ENCODE peak calls at places on chromosomes 5 and 9, in nine cellular contexts. X, R, H, C, K, S, N, T and G are unnamed samples.

GRCh38 chr9:70403618-70404025 is 10.8 kb downstream of the KLF9 start:
- DNase-seq in X (no peak), R (no peak), H (no peak), C (no peak), K (no peak), S (no peak), N (no peak), T (no peak), G (no peak)

GRCh38 chr9:73204910-73205309 is 53.2 kb downstream of the ANXA1 start:
- DNase-seq in X (no peak), R (no peak), H (no peak), C (no peak), K (no peak), S (no peak), N (no peak), T (no peak), G (no peak)

GRCh38 chr5:126354012-126354856 is 69.0 kb upstream of the GRAMD2B start:
- DNase-seq in X (no peak), R (peak), H (no peak), C (no peak), K (no peak), S (peak), N (peak), T (peak), G (no peak)

GRCh38 chr9:134913041-134913712 is 4.5 kb downstream of the FCN1 start:
- DNase-seq in X (no peak), R (no peak), H (no peak), C (no peak), K (no peak), S (no peak), N (no peak), T (no peak), G (no peak)

GRCh38 chr9:13279284-13280162 is at the start of gene MPDZ:
- DNase-seq in X (peak), R (peak), H (no peak), C (peak), K (no peak), S (peak), N (peak), T (peak), G (peak)

GRCh38 chr5:153974131-153974812 is 64.4 kb downstream of the FAM114A2 start:
- DNase-seq in X (no peak), R (peak), H (peak), C (no peak), K (no peak), S (peak), N (peak), T (peak), G (no peak)

GRCh38 chr5:65047948-65048690 is 279.4 kb downstream of the CWC27 start:
- DNase-seq in X (no peak), R (no peak), H (no peak), C (no peak), K (no peak), S (no peak), N (no peak), T (no peak), G (no peak)

GRCh38 chr5:181151146-181151545 is 3.8 kb downstream of the OR2V2 start:
- DNase-seq in X (no peak), R (peak), H (no peak), C (no peak), K (no peak), S (no peak), N (no peak), T (no peak), G (no peak)

GRCh38 chr5:141681695-141682641 is at the start of gene ARAP3:
- DNase-seq in X (peak), R (peak), H (peak), C (peak), K (no peak), S (peak), N (peak), T (peak), G (peak)

GRCh38 chr9:113737414-113738271 is 138.5 kb upstream of the ZNF618 start:
- DNase-seq in X (peak), R (peak), H (peak), C (peak), K (no peak), S (peak), N (peak), T (peak), G (no peak)

GRCh38 chr5:144187699-144188294 is 17.1 kb downstream of the KCTD16 start:
- DNase-seq in X (peak), R (peak), H (peak), C (peak), K (peak), S (no peak), N (peak), T (peak), G (no peak)

GRCh38 chr5:122464191-122464590 is 152.2 kb downstream of the SNCAIP start:
- DNase-seq in X (no peak), R (no peak), H (no peak), C (no peak), K (no peak), S (no peak), N (no peak), T (no peak), G (no peak)

GRCh38 chr9:14554866-14555265 is 138.4 kb downstream of the ZDHHC21 start:
- DNase-seq in X (no peak), R (no peak), H (no peak), C (no peak), K (no peak), S (no peak), N (no peak), T (no peak), G (no peak)

GRCh38 chr5:96838483-96839395 is 31.0 kb upstream of the ERAP1 start:
- DNase-seq in X (no peak), R (no peak), H (no peak), C (no peak), K (no peak), S (no peak), N (no peak), T (no peak), G (no peak)

GRCh38 chr9:127554966-127555829 is 56.9 kb upstream of the STXBP1 start:
- DNase-seq in X (no peak), R (peak), H (no peak), C (no peak), K (no peak), S (no peak), N (no peak), T (no peak), G (no peak)

GRCh38 chr5:83871533-83872380 is 151.1 kb upstream of the HAPLN1 start:
- DNase-seq in X (no peak), R (no peak), H (no peak), C (no peak), K (no peak), S (no peak), N (no peak), T (no peak), G (no peak)

GRCh38 chr9:22454021-22454420 is 7.4 kb downstream of the DMRTA1 start:
- DNase-seq in X (no peak), R (no peak), H (no peak), C (no peak), K (no peak), S (no peak), N (no peak), T (peak), G (no peak)

GRCh38 chr5:137629646-137630045 is 106.2 kb downstream of the KLHL3 start:
- DNase-seq in X (no peak), R (peak), H (peak), C (no peak), K (no peak), S (peak), N (peak), T (peak), G (no peak)

GRCh38 chr5:139642891-139643871 is 5.0 kb upstream of the CXXC5 start:
- DNase-seq in X (no peak), R (no peak), H (no peak), C (peak), K (no peak), S (peak), N (no peak), T (no peak), G (peak)

GRCh38 chr5:169280286-169280685 is 20.7 kb downstream of the SLIT3 start:
- DNase-seq in X (no peak), R (no peak), H (no peak), C (no peak), K (no peak), S (no peak), N (no peak), T (no peak), G (no peak)

GRCh38 chr5:76986828-76987526 is 34.1 kb downstream of the CRHBP start:
- DNase-seq in X (no peak), R (no peak), H (no peak), C (no peak), K (no peak), S (no peak), N (no peak), T (no peak), G (no peak)

GRCh38 chr9:6931913-6932312 is 174.1 kb downstream of the KDM4C start:
- DNase-seq in X (no peak), R (peak), H (no peak), C (no peak), K (no peak), S (no peak), N (peak), T (peak), G (no peak)

GRCh38 chr9:98726735-98727134 is 18.0 kb upstream of the GABBR2 start:
- DNase-seq in X (peak), R (no peak), H (no peak), C (no peak), K (no peak), S (no peak), N (no peak), T (no peak), G (no peak)

GRCh38 chr5:151065609-151066008 is 15.2 kb downstream of the TNIP1 start:
- DNase-seq in X (no peak), R (no peak), H (no peak), C (no peak), K (no peak), S (no peak), N (no peak), T (no peak), G (no peak)

GRCh38 chr5:128053291-128053954 is 30.1 kb upstream of the SLC12A2 start:
- DNase-seq in X (no peak), R (no peak), H (no peak), C (no peak), K (no peak), S (no peak), N (no peak), T (no peak), G (no peak)

GRCh38 chr5:65394078-65394477 is 87.6 kb downstream of the ADAMTS6 start:
- DNase-seq in X (no peak), R (peak), H (no peak), C (no peak), K (no peak), S (peak), N (no peak), T (peak), G (no peak)

GRCh38 chr5:130324953-130325671 is 420.8 kb downstream of the CHSY3 start:
- DNase-seq in X (no peak), R (peak), H (no peak), C (no peak), K (no peak), S (no peak), N (no peak), T (no peak), G (no peak)

GRCh38 chr9:135797507-135798302 is 95.7 kb downstream of the KCNT1 start:
- DNase-seq in X (no peak), R (peak), H (no peak), C (no peak), K (no peak), S (peak), N (peak), T (no peak), G (no peak)

GRCh38 chr5:130496215-130496614 is 592.0 kb downstream of the CHSY3 start:
- DNase-seq in X (no peak), R (no peak), H (no peak), C (no peak), K (no peak), S (no peak), N (peak), T (no peak), G (no peak)

GRCh38 chr5:79800979-79801827 is 111.6 kb downstream of the CMYA5 start:
- DNase-seq in X (no peak), R (peak), H (peak), C (no peak), K (no peak), S (no peak), N (peak), T (no peak), G (no peak)

GRCh38 chr5:106875591-106876297 is 795.0 kb downstream of the EFNA5 start:
- DNase-seq in X (no peak), R (peak), H (peak), C (no peak), K (no peak), S (no peak), N (no peak), T (no peak), G (no peak)

GRCh38 chr9:129624168-129624759 is 1.7 kb upstream of the NTMT1 start:
- DNase-seq in X (no peak), R (peak), H (peak), C (no peak), K (no peak), S (peak), N (peak), T (peak), G (peak)

GRCh38 chr9:77016526-77017504 is 2.6 kb upstream of the FOXB2 start:
- DNase-seq in X (no peak), R (no peak), H (no peak), C (no peak), K (no peak), S (peak), N (no peak), T (no peak), G (no peak)

GRCh38 chr5:131609774-131610173 is 25.3 kb downstream of the RAPGEF6 start:
- DNase-seq in X (no peak), R (no peak), H (no peak), C (no peak), K (no peak), S (no peak), N (no peak), T (no peak), G (no peak)

GRCh38 chr9:90783552-90783951 is 18.1 kb upstream of the SYK start:
- DNase-seq in X (no peak), R (no peak), H (no peak), C (no peak), K (no peak), S (no peak), N (no peak), T (no peak), G (no peak)

GRCh38 chr5:109326864-109327263 is 82.9 kb downstream of the PJA2 start:
- DNase-seq in X (no peak), R (no peak), H (no peak), C (no peak), K (no peak), S (no peak), N (no peak), T (no peak), G (no peak)

GRCh38 chr5:93072831-93073459 is 508.1 kb downstream of the NR2F1-AS1 start:
- DNase-seq in X (no peak), R (no peak), H (no peak), C (no peak), K (no peak), S (no peak), N (peak), T (no peak), G (no peak)